ENCODE peak calls at places on chromosomes 7 and 10, in ten cellular contexts. Q is natural killer cell; U is ELR; M is ACHN; N is non-pigmented ciliary epithelial cell; V is AG09319; C is tibial nerve; G is iPS-NIHi11; H is HEK293T; A is stimulated activated CD4-positive, alpha-beta T cell treated with anti-CD3 and anti-CD28 coated beads, Interleukin-2, amount 100 ng/mL, for 48 hours. F is an unnamed sample.

GRCh38 chr10:31819393-31819820 is 109.2 kb downstream of the ARHGAP12 start:
- DNase-seq in Q (no peak), U (no peak), M (no peak), N (no peak), V (no peak), C (peak; percentile 37), G (no peak), H (no peak), A (no peak), F (no peak)

GRCh38 chr10:101008823-101009423 is 9.3 kb downstream of the LZTS2 start:
- DNase-seq in Q (no peak), U (no peak), M (no peak), N (no peak), V (no peak), C (no peak), G (no peak), H (no peak), A (no peak), F (no peak)

GRCh38 chr10:12782537-12782936 is 219.0 kb downstream of the CCDC3 start:
- DNase-seq in Q (no peak), U (peak; percentile 34), M (peak; percentile 38), N (no peak), V (no peak), C (no peak), G (peak; percentile 72), H (peak; percentile 76), A (peak; percentile 60), F (no peak)

GRCh38 chr10:69318997-69319727 is 40.9 kb downstream of the HK1 start:
- DNase-seq in Q (peak; percentile 45), U (peak; percentile 79), M (peak; percentile 59), N (no peak), V (no peak), C (peak; percentile 40), G (no peak), H (no peak), A (peak; percentile 71), F (peak; percentile 36)

GRCh38 chr10:60351191-60351853 is 38.4 kb downstream of the ANK3 start:
- DNase-seq in Q (no peak), U (no peak), M (no peak), N (no peak), V (no peak), C (no peak), G (no peak), H (no peak), A (no peak), F (no peak)

GRCh38 chr10:14010083-14010551 is 320.6 kb downstream of the FRMD4A start:
- DNase-seq in Q (no peak), U (peak; percentile 82), M (peak; percentile 14), N (no peak), V (peak; percentile 61), C (no peak), G (peak; percentile 34), H (no peak), A (no peak), F (no peak)

GRCh38 chr7:49099587-49100326 is 175.4 kb downstream of the CDC14C start:
- DNase-seq in Q (no peak), U (no peak), M (peak; percentile 42), N (no peak), V (no peak), C (no peak), G (no peak), H (no peak), A (no peak), F (no peak)

GRCh38 chr10:94363251-94363565 is 469 bp upstream of the NOC3L start:
- DNase-seq in Q (no peak), U (no peak), M (no peak), N (no peak), V (no peak), C (no peak), G (peak; percentile 16), H (no peak), A (no peak), F (no peak)

GRCh38 chr10:86962136-86962980 is 4.0 kb downstream of the SNCG start:
- DNase-seq in Q (no peak), U (no peak), M (no peak), N (no peak), V (no peak), C (no peak), G (no peak), H (no peak), A (no peak), F (no peak)